ENCODE peak calls at places on chromosome 14, in four cellular contexts. W is transverse colon, D is prostate gland, P is psoas muscle. X is an unnamed sample. For H3K9me3, the result is how much of the 10 kb centered on the place peaks cover.

GRCh38 chr14:80323266-80323665 is 112.0 kb upstream of the DIO2 start:
- DNase-seq in W (no peak), D (no peak), P (no peak), X (no peak)

GRCh38 chr14:101105045-101105444 is 201.5 kb upstream of the RTL1 start:
- DNase-seq in W (no peak), D (no peak), P (no peak), X (no peak)

GRCh38 chr14:45679852-45680251 is 426.9 kb upstream of the MIS18BP1 start:
- DNase-seq in W (no peak), D (no peak), P (no peak), X (no peak)

GRCh38 chr14:95226801-95227200 is 69.5 kb upstream of the DICER1 start:
- DNase-seq in W (no peak), D (no peak), P (no peak), X (no peak)

GRCh38 chr14:43896044-43896443 is 611.0 kb downstream of the FSCB start:
- DNase-seq in W (no peak), D (no peak), P (no peak), X (no peak)

GRCh38 chr14:79333198-79333546 is 878.1 kb downstream of the DIO2 start:
- DNase-seq in W (no peak), D (no peak), P (no peak), X (no peak)

GRCh38 chr14:101820283-101820798 is 58.8 kb downstream of the PPP2R5C start:
- DNase-seq in W (no peak), D (no peak), P (no peak), X (no peak)

GRCh38 chr14:77116194-77116817 is 18.2 kb downstream of the CIPC start:
- DNase-seq in W (no peak), D (no peak), P (no peak), X (no peak)

GRCh38 chr14:51093371-51094281 is 1.3 kb downstream of the TRIM9 start:
- DNase-seq in W (peak), D (no peak), P (peak), X (peak)

GRCh38 chr14:90253826-90254225 is 2.5 kb upstream of the PSMC1 start:
- DNase-seq in W (no peak), D (no peak), P (no peak), X (no peak)

GRCh38 chr14:78319826-78320635 is 149.9 kb downstream of the NRXN3 start:
- DNase-seq in W (no peak), D (peak), P (no peak), X (no peak)

GRCh38 chr14:34436118-34436905 is 25.7 kb downstream of the SPTSSA start:
- DNase-seq in W (no peak), D (no peak), P (no peak), X (no peak)

GRCh38 chr14:106174206-106174605 is 647.8 kb downstream of the TMEM121 start:
- DNase-seq in W (peak), D (no peak), P (no peak), X (peak)
- H3K9me3 ChIP-seq in W (under half), D (under half), P (under half), X (under half)

GRCh38 chr14:81535399-81536124 is 1.9 kb upstream of the SEL1L start:
- DNase-seq in W (no peak), D (no peak), P (no peak), X (no peak)

GRCh38 chr14:81533212-81533535 is 479 bp downstream of the SEL1L start:
- DNase-seq in W (no peak), D (no peak), P (no peak), X (no peak)

GRCh38 chr14:81533536-81534343 is at the start of gene SEL1L:
- DNase-seq in W (peak), D (peak), P (peak), X (peak)

GRCh38 chr14:81536125-81536771 is 2.6 kb upstream of the SEL1L start:
- DNase-seq in W (no peak), D (peak), P (no peak), X (no peak)

DNA sequence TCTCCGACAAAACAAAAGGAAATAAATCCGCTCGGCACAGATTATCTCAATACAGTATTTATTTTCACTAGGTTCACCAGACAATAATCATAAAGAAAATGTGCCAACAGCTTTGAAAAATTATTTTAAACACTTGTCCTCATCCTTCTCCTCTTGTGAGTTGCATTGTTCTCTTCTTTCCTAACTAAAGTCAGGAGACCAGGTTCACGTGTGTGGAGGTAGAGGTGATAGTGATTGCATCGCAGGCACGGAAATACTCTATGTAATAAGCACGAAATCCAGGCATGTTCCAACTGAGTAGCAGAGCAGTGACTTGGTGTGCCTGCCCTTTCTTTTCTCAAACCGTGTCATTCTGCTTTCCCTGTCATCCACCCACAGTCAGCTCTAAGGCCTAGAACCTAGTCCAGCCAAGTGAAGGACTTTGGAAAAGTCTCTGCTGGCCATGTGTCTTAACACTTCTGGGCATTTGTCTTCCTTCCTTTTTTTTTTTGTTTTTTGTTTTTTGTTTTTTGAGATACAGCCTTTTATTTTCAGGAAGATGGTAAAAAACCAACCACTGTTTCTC is 939 bp upstream of the SEL1L start:
- DNase-seq in W (no peak), D (no peak), P (no peak), X (no peak)
- H3K4me3 ChIP-seq in W (no peak), D (no peak), P (peak), X (no peak)

DNA sequence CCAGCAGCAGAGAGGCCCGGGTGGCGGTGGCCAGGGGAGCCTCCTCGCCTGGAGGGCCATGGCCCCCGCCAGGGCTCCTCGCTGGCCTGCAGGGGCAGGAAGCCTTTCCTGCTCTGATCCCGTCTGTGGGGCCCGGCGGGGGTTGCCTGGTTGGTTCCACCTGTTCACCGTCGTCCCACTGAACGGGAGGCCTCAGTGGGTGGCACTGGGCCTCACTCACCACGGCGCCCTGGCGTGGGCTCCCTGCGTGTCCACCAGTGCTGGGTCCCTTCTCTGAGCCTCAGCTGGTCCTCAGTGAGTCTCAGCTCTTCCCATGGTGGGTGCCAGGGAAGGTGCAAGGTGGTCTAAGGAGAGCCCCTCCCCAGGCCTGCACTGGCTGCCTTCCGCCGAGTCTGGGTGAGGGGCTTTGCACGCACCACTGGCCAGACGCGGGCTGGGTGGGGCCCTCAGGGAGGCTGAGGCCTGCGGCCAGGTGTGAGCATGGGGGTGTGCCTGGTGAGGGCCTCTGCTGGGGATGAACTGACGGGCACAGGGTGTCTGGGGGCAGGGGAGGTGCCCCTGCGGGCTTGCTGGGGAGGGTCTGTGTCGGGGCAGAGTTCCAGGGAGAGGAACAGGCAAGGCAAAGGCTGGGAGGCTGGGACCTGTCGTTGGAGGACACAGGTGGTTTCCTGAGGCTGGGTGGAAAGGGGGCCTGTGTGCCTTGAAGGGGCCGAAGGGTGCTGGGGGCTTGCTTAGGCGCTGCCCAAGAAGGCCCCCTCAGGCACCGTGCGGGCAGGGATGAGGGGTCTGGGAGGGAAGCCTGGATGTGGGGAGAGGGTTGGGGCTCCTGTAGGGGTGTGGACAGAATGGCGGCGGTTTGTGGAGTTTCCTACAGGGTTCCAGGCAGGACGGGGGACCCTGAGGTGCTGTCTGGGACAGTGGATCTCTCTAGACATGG is 339.8 kb downstream of the TMEM121 start:
- DNase-seq in W (no peak), D (no peak), P (no peak), X (peak)
- H3K9me3 ChIP-seq in W (under half), D (under half), P (under half), X (under half)

GRCh38 chr14:105398044-105398725 is at the start of gene TEX22:
- DNase-seq in W (peak), D (peak), P (peak), X (peak)

GRCh38 chr14:105398726-105399440 is 545 bp downstream of the TEX22 start:
- DNase-seq in W (no peak), D (no peak), P (no peak), X (no peak)

GRCh38 chr14:105401699-105402098 is 3.4 kb downstream of the TEX22 start:
- DNase-seq in W (no peak), D (no peak), P (no peak), X (peak)

GRCh38 chr14:105399441-105399775 is 1.1 kb downstream of the TEX22 start:
- DNase-seq in W (no peak), D (no peak), P (no peak), X (no peak)

DNA sequence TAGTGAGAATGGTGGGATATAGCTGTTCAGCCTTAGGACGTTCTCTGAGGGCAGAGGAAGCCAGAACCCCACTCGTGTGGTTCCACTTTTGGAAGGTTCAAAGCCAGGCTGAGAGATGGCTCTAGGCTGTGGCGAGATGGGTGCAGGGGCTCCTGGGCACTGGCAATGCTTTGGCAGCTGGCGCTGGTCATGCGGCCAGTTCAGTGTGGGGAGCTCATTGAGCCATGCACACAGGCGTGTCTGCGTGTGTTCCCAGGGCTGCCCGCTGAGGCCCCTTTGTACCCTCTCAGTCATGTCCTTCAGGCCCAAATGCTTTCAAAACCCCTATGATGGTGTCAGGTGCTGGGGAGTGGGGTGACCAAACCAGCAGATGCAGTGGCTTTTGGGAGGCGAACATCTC is 1.7 kb downstream of the TEX22 start:
- DNase-seq in W (no peak), D (no peak), P (no peak), X (peak)
- H3K4me3 ChIP-seq in W (no peak), D (no peak), P (peak), X (no peak)

DNA sequence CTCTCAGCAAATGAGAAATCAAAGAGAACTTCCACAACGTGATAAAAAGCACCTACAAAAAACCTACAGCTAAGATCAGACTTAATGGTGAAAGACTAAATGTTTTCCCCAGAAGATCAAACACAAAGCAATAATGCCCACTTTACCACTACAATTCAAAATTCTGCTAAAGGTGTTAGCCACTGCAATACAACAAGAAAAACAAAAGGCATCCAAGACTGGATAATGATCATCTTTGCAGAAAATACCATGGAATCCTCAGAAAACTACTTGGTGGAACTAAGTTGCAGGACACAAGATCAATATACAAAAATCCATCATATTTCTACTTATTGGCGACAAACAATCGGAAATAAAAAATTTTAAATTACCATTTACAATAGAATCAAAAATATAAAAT is 6.5 kb downstream of the DDX24 start:
- DNase-seq in W (no peak), D (no peak), P (no peak), X (no peak)
- H3K9me3 ChIP-seq in W (under half), D (under half), P (under half), X (under half)

GRCh38 chr14:61025239-61026223 is 44.5 kb downstream of the SLC38A6 start:
- DNase-seq in W (peak), D (peak), P (peak), X (peak)
- H3K4me3 ChIP-seq in W (no peak), D (no peak), P (no peak), X (no peak)

GRCh38 chr14:32998433-32998832 is 59.8 kb downstream of the NPAS3 start:
- DNase-seq in W (no peak), D (no peak), P (no peak), X (peak)
- H3K9me3 ChIP-seq in W (under half), D (under half), P (under half), X (under half)

DNA sequence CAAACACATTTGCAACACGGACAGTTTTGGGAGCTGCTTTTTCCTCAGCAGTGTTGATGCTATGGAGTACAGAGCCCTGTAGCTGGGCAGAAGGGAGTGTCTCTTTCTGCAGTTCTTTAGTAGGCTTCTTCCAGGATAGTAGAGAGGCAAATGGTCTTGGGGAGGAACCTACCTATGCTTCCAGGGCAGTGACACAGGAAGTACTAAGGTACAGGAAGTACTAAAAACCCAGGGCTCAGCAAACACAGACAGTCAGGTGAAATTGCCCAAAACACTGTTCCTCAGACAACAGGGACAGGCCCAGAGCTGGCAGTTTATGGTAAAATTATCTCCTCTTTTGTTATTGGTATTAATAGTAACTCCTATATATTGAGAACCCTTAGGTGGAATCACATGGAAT is 217.6 kb downstream of the TTC8 start:
- DNase-seq in W (no peak), D (no peak), P (no peak), X (no peak)
- H3K4me3 ChIP-seq in W (no peak), D (no peak), P (no peak), X (no peak)

GRCh38 chr14:106208794-106209193 is 682.4 kb downstream of the TMEM121 start:
- DNase-seq in W (no peak), D (no peak), P (no peak), X (no peak)

GRCh38 chr14:106207316-106207715 is 680.9 kb downstream of the TMEM121 start:
- DNase-seq in W (no peak), D (no peak), P (no peak), X (no peak)

GRCh38 chr14:106211489-106211888 is 685.1 kb downstream of the TMEM121 start:
- DNase-seq in W (no peak), D (no peak), P (no peak), X (no peak)

GRCh38 chr14:106210650-106211049 is 684.3 kb downstream of the TMEM121 start:
- DNase-seq in W (no peak), D (no peak), P (no peak), X (no peak)

GRCh38 chr14:106209745-106210144 is 683.4 kb downstream of the TMEM121 start:
- DNase-seq in W (no peak), D (no peak), P (no peak), X (no peak)
- H3K9me3 ChIP-seq in W (under half), D (under half), P (under half), X (under half)

GRCh38 chr14:100067481-100067880 is 2.3 kb downstream of the EVL start:
- DNase-seq in W (no peak), D (no peak), P (no peak), X (no peak)

GRCh38 chr14:100071545-100071944 is 6.3 kb downstream of the EVL start:
- DNase-seq in W (no peak), D (no peak), P (no peak), X (no peak)

GRCh38 chr14:100070310-100070709 is 5.1 kb downstream of the EVL start:
- DNase-seq in W (no peak), D (no peak), P (no peak), X (no peak)

GRCh38 chr14:100067971-100068959 is 3.0 kb downstream of the EVL start:
- DNase-seq in W (peak), D (no peak), P (peak), X (peak)

GRCh38 chr14:100069161-100069800 is 4.1 kb downstream of the EVL start:
- DNase-seq in W (no peak), D (no peak), P (no peak), X (no peak)
- H3K4me3 ChIP-seq in W (no peak), D (no peak), P (no peak), X (no peak)

X was measured in mucosa of descending colon.